ENCODE peak calls at places on chromosomes 6 and 20, in eight cellular contexts. One of them, this sample, is unnamed.

GRCh38 chr20:47610247-47610944 is 108.7 kb downstream of the NCOA3 start:
- DNase-seq in dorsolateral prefrontal cortex: no peak
- DNase-seq in AG20443: peak; percentile 85
- DNase-seq in A549: peak; percentile 67
- DNase-seq in choroid plexus epithelial cell: peak; percentile 94
- DNase-seq in IMR-90: peak; percentile 92
- DNase-seq in SK-N-DZ: no peak
- DNase-seq in stimulated activated CD8-positive, alpha-beta memory T cell treated with anti-CD3 and anti-CD28 coated beads, Interleukin-4, amount 100 ng/mL, for 48 hours: peak; percentile 85
- DNase-seq in this sample: no peak

GRCh38 chr6:13486679-13487121 is 700 bp downstream of the GFOD1 start:
- DNase-seq in IMR-90: peak; percentile 61
- DNase-seq in dorsolateral prefrontal cortex: peak; percentile 48
- DNase-seq in SK-N-DZ: peak; percentile 43
- DNase-seq in AG20443: peak; percentile 85
- DNase-seq in stimulated activated CD8-positive, alpha-beta memory T cell treated with anti-CD3 and anti-CD28 coated beads, Interleukin-4, amount 100 ng/mL, for 48 hours: peak; percentile 75
- DNase-seq in choroid plexus epithelial cell: peak; percentile 74
- DNase-seq in A549: peak; percentile 53
- DNase-seq in this sample: no peak

GRCh38 chr20:47468290-47469050 is 33.2 kb upstream of the NCOA3 start:
- DNase-seq in stimulated activated CD8-positive, alpha-beta memory T cell treated with anti-CD3 and anti-CD28 coated beads, Interleukin-4, amount 100 ng/mL, for 48 hours: no peak
- DNase-seq in AG20443: no peak
- DNase-seq in IMR-90: no peak
- DNase-seq in A549: no peak
- DNase-seq in dorsolateral prefrontal cortex: no peak
- DNase-seq in SK-N-DZ: no peak
- DNase-seq in choroid plexus epithelial cell: no peak
- DNase-seq in this sample: no peak

GRCh38 chr6:127481628-127482027 is 22.4 kb upstream of the KIAA0408 start:
- DNase-seq in stimulated activated CD8-positive, alpha-beta memory T cell treated with anti-CD3 and anti-CD28 coated beads, Interleukin-4, amount 100 ng/mL, for 48 hours: no peak
- DNase-seq in IMR-90: peak; percentile 68
- DNase-seq in SK-N-DZ: no peak
- DNase-seq in AG20443: no peak
- DNase-seq in choroid plexus epithelial cell: peak; percentile 50
- DNase-seq in dorsolateral prefrontal cortex: no peak
- DNase-seq in A549: no peak
- DNase-seq in this sample: no peak

GRCh38 chr20:4469910-4470309 is 251.8 kb upstream of the PRND start:
- DNase-seq in choroid plexus epithelial cell: no peak
- DNase-seq in IMR-90: no peak
- DNase-seq in AG20443: peak; percentile 39
- DNase-seq in SK-N-DZ: no peak
- DNase-seq in stimulated activated CD8-positive, alpha-beta memory T cell treated with anti-CD3 and anti-CD28 coated beads, Interleukin-4, amount 100 ng/mL, for 48 hours: no peak
- DNase-seq in dorsolateral prefrontal cortex: no peak
- DNase-seq in A549: no peak
- DNase-seq in this sample: no peak

GRCh38 chr6:27743787-27744186 is 168.4 kb downstream of the OR2B2 start:
- DNase-seq in choroid plexus epithelial cell: no peak
- DNase-seq in SK-N-DZ: no peak
- DNase-seq in AG20443: no peak
- DNase-seq in A549: no peak
- DNase-seq in dorsolateral prefrontal cortex: no peak
- DNase-seq in stimulated activated CD8-positive, alpha-beta memory T cell treated with anti-CD3 and anti-CD28 coated beads, Interleukin-4, amount 100 ng/mL, for 48 hours: no peak
- DNase-seq in IMR-90: no peak
- DNase-seq in this sample: no peak

GRCh38 chr6:44851176-44851575 is 463.7 kb downstream of the CDC5L start:
- DNase-seq in SK-N-DZ: no peak
- DNase-seq in A549: no peak
- DNase-seq in dorsolateral prefrontal cortex: no peak
- DNase-seq in IMR-90: peak; percentile 17
- DNase-seq in AG20443: peak; percentile 49
- DNase-seq in choroid plexus epithelial cell: peak; percentile 59
- DNase-seq in stimulated activated CD8-positive, alpha-beta memory T cell treated with anti-CD3 and anti-CD28 coated beads, Interleukin-4, amount 100 ng/mL, for 48 hours: no peak
- DNase-seq in this sample: no peak

GRCh38 chr6:16918586-16918985 is 157.3 kb upstream of the ATXN1 start:
- DNase-seq in AG20443: no peak
- DNase-seq in stimulated activated CD8-positive, alpha-beta memory T cell treated with anti-CD3 and anti-CD28 coated beads, Interleukin-4, amount 100 ng/mL, for 48 hours: no peak
- DNase-seq in IMR-90: no peak
- DNase-seq in dorsolateral prefrontal cortex: no peak
- DNase-seq in SK-N-DZ: peak; percentile 21
- DNase-seq in A549: no peak
- DNase-seq in choroid plexus epithelial cell: no peak
- DNase-seq in this sample: no peak

GRCh38 chr20:50369225-50370035 is 140.8 kb upstream of the PTPN1 start:
- DNase-seq in dorsolateral prefrontal cortex: no peak
- DNase-seq in AG20443: no peak
- DNase-seq in stimulated activated CD8-positive, alpha-beta memory T cell treated with anti-CD3 and anti-CD28 coated beads, Interleukin-4, amount 100 ng/mL, for 48 hours: no peak
- DNase-seq in IMR-90: no peak
- DNase-seq in choroid plexus epithelial cell: no peak
- DNase-seq in A549: no peak
- DNase-seq in SK-N-DZ: no peak
- DNase-seq in this sample: no peak

GRCh38 chr6:149863846-149864577 is at the start of gene LRP11:
- DNase-seq in stimulated activated CD8-positive, alpha-beta memory T cell treated with anti-CD3 and anti-CD28 coated beads, Interleukin-4, amount 100 ng/mL, for 48 hours: peak; percentile 83
- DNase-seq in IMR-90: peak; percentile 74
- DNase-seq in A549: peak; percentile 82
- DNase-seq in SK-N-DZ: peak; percentile 85
- DNase-seq in choroid plexus epithelial cell: peak; percentile 89
- DNase-seq in AG20443: peak; percentile 95
- DNase-seq in dorsolateral prefrontal cortex: peak; percentile 88
- DNase-seq in this sample: no peak

GRCh38 chr6:139287868-139288267 is 3.9 kb downstream of the TXLNB start:
- DNase-seq in dorsolateral prefrontal cortex: no peak
- DNase-seq in SK-N-DZ: no peak
- DNase-seq in choroid plexus epithelial cell: no peak
- DNase-seq in AG20443: no peak
- DNase-seq in IMR-90: no peak
- DNase-seq in stimulated activated CD8-positive, alpha-beta memory T cell treated with anti-CD3 and anti-CD28 coated beads, Interleukin-4, amount 100 ng/mL, for 48 hours: no peak
- DNase-seq in A549: no peak
- DNase-seq in this sample: no peak

GRCh38 chr6:137341721-137342195 is 122.6 kb upstream of the IFNGR1 start:
- DNase-seq in IMR-90: no peak
- DNase-seq in SK-N-DZ: no peak
- DNase-seq in A549: peak; percentile 65
- DNase-seq in stimulated activated CD8-positive, alpha-beta memory T cell treated with anti-CD3 and anti-CD28 coated beads, Interleukin-4, amount 100 ng/mL, for 48 hours: peak; percentile 36
- DNase-seq in dorsolateral prefrontal cortex: peak; percentile 59
- DNase-seq in choroid plexus epithelial cell: peak; percentile 25
- DNase-seq in AG20443: peak; percentile 80
- DNase-seq in this sample: no peak

GRCh38 chr6:110140650-110141049 is 38.8 kb downstream of the WASF1 start:
- DNase-seq in SK-N-DZ: no peak
- DNase-seq in choroid plexus epithelial cell: peak; percentile 74
- DNase-seq in IMR-90: peak; percentile 75
- DNase-seq in dorsolateral prefrontal cortex: no peak
- DNase-seq in stimulated activated CD8-positive, alpha-beta memory T cell treated with anti-CD3 and anti-CD28 coated beads, Interleukin-4, amount 100 ng/mL, for 48 hours: no peak
- DNase-seq in A549: peak; percentile 1
- DNase-seq in AG20443: peak; percentile 32
- DNase-seq in this sample: no peak

GRCh38 chr6:151661928-151662327 is 145.6 kb upstream of the ESR1 start:
- DNase-seq in stimulated activated CD8-positive, alpha-beta memory T cell treated with anti-CD3 and anti-CD28 coated beads, Interleukin-4, amount 100 ng/mL, for 48 hours: no peak
- DNase-seq in IMR-90: no peak
- DNase-seq in SK-N-DZ: no peak
- DNase-seq in choroid plexus epithelial cell: peak; percentile 16
- DNase-seq in AG20443: no peak
- DNase-seq in dorsolateral prefrontal cortex: no peak
- DNase-seq in A549: no peak
- DNase-seq in this sample: no peak

GRCh38 chr6:134636221-134636830 is 313.6 kb downstream of the ALDH8A1 start:
- DNase-seq in IMR-90: peak; percentile 39
- DNase-seq in A549: no peak
- DNase-seq in AG20443: no peak
- DNase-seq in dorsolateral prefrontal cortex: no peak
- DNase-seq in choroid plexus epithelial cell: peak; percentile 52
- DNase-seq in SK-N-DZ: no peak
- DNase-seq in stimulated activated CD8-positive, alpha-beta memory T cell treated with anti-CD3 and anti-CD28 coated beads, Interleukin-4, amount 100 ng/mL, for 48 hours: peak; percentile 32
- DNase-seq in this sample: no peak

GRCh38 chr6:142685852-142686718 is 258.9 kb downstream of the HIVEP2 start:
- DNase-seq in AG20443: no peak
- DNase-seq in SK-N-DZ: no peak
- DNase-seq in choroid plexus epithelial cell: peak; percentile 26
- DNase-seq in A549: no peak
- DNase-seq in dorsolateral prefrontal cortex: no peak
- DNase-seq in IMR-90: no peak
- DNase-seq in stimulated activated CD8-positive, alpha-beta memory T cell treated with anti-CD3 and anti-CD28 coated beads, Interleukin-4, amount 100 ng/mL, for 48 hours: no peak
- DNase-seq in this sample: no peak

GRCh38 chr6:167702241-167702827 is 124.4 kb upstream of the AFDN start:
- DNase-seq in IMR-90: no peak
- DNase-seq in A549: no peak
- DNase-seq in AG20443: no peak
- DNase-seq in dorsolateral prefrontal cortex: no peak
- DNase-seq in choroid plexus epithelial cell: no peak
- DNase-seq in SK-N-DZ: no peak
- DNase-seq in stimulated activated CD8-positive, alpha-beta memory T cell treated with anti-CD3 and anti-CD28 coated beads, Interleukin-4, amount 100 ng/mL, for 48 hours: no peak
- DNase-seq in this sample: no peak

GRCh38 chr6:169723200-169723909 is 945 bp downstream of the PHF10 start:
- DNase-seq in dorsolateral prefrontal cortex: peak; percentile 83
- DNase-seq in AG20443: peak; percentile 73
- DNase-seq in IMR-90: peak; percentile 66
- DNase-seq in SK-N-DZ: peak; percentile 31
- DNase-seq in choroid plexus epithelial cell: peak; percentile 86
- DNase-seq in stimulated activated CD8-positive, alpha-beta memory T cell treated with anti-CD3 and anti-CD28 coated beads, Interleukin-4, amount 100 ng/mL, for 48 hours: peak; percentile 72
- DNase-seq in A549: peak; percentile 25
- DNase-seq in this sample: no peak

GRCh38 chr6:5215799-5216198 is 45.0 kb downstream of the LYRM4 start:
- DNase-seq in SK-N-DZ: no peak
- DNase-seq in IMR-90: no peak
- DNase-seq in AG20443: no peak
- DNase-seq in stimulated activated CD8-positive, alpha-beta memory T cell treated with anti-CD3 and anti-CD28 coated beads, Interleukin-4, amount 100 ng/mL, for 48 hours: no peak
- DNase-seq in dorsolateral prefrontal cortex: no peak
- DNase-seq in choroid plexus epithelial cell: no peak
- DNase-seq in A549: no peak
- DNase-seq in this sample: no peak

This sample was measured in SIG-M5.